ENCODE peak calls at places on chromosomes 13 and 19, in five cellular contexts. E is GM04503, P is COR-L47, B is small intestine, Q is GM03348. V is an unnamed sample.

GRCh38 chr19:45311640-45312039 is 11.0 kb downstream of the CKM start:
- DNase-seq in E (no peak), P (no peak), B (no peak), Q (no peak), V (no peak)

GRCh38 chr13:38090913-38091312 is 221.3 kb upstream of the TRPC4 start:
- DNase-seq in E (no peak), P (no peak), B (no peak), Q (no peak), V (peak)

GRCh38 chr19:4061683-4062575 is 4.8 kb downstream of the ZBTB7A start:
- DNase-seq in E (no peak), P (no peak), B (peak), Q (no peak), V (peak)

GRCh38 chr19:39167461-39168257 is 29.1 kb upstream of the NCCRP1 start:
- DNase-seq in E (no peak), P (peak), B (no peak), Q (no peak), V (peak)

GRCh38 chr13:110306960-110307696 is at the start of the genes COL4A1 and COL4A2:
- DNase-seq in E (no peak), P (peak), B (no peak), Q (peak), V (peak)

GRCh38 chr13:76222511-76222910 is 586.4 kb downstream of the LMO7 start:
- DNase-seq in E (no peak), P (no peak), B (no peak), Q (no peak), V (no peak)

GRCh38 chr19:5687360-5688198 is 2.5 kb upstream of the RPL36 start:
- DNase-seq in E (no peak), P (no peak), B (no peak), Q (no peak), V (no peak)

GRCh38 chr13:77928909-77929308 is 10.3 kb upstream of the EDNRB start:
- DNase-seq in E (no peak), P (no peak), B (no peak), Q (no peak), V (no peak)

GRCh38 chr13:39531646-39532045 is 71.3 kb downstream of the LHFPL6 start:
- DNase-seq in E (no peak), P (no peak), B (no peak), Q (peak), V (peak)

GRCh38 chr19:48844472-48844871 is 8.2 kb upstream of the HSD17B14 start:
- DNase-seq in E (peak), P (peak), B (no peak), Q (peak), V (no peak)

GRCh38 chr19:41705393-41706174 is 2.8 kb upstream of the CEACAM5 start:
- DNase-seq in E (no peak), P (no peak), B (peak), Q (peak), V (no peak)

GRCh38 chr13:93254775-93255174 is 28.2 kb downstream of the GPC6 start:
- DNase-seq in E (no peak), P (no peak), B (no peak), Q (no peak), V (no peak)

GRCh38 chr13:98517576-98518310 is 59.2 kb downstream of the STK24 start:
- DNase-seq in E (no peak), P (no peak), B (no peak), Q (no peak), V (no peak)

GRCh38 chr13:62512194-62513141 is 1096.8 kb upstream of the PCDH20 start:
- DNase-seq in E (no peak), P (peak), B (peak), Q (peak), V (peak)

GRCh38 chr13:49220856-49221614 is 897 bp downstream of the MLNR start:
- DNase-seq in E (no peak), P (no peak), B (no peak), Q (peak), V (no peak)

GRCh38 chr19:36939153-36939552 is 23.0 kb downstream of the ZNF568 start:
- DNase-seq in E (no peak), P (peak), B (no peak), Q (no peak), V (no peak)

V was measured in NCI-H526.